ENCODE peak calls at places on chromosome 7, in seven cellular contexts. O is AG08396; K is HT1080; N is pulmonary artery endothelial cell; I is NCI-H2081; Y is mucosa of gallbladder; G is activated CD4-positive, alpha-beta T cell treated with anti-CD3 and anti-CD28 coated beads for 1 hour. P is an unnamed sample.

GRCh38 chr7:149635561-149636329 is 137.6 kb downstream of the ZNF467 start:
- DNase-seq in O (no peak), G (no peak), Y (no peak), K (peak; percentile 83), N (no peak), I (no peak), P (no peak)

GRCh38 chr7:33643497-33643896 is 261.8 kb upstream of the BMPER start:
- DNase-seq in N (no peak), G (no peak), Y (no peak), I (no peak), K (no peak), O (no peak), P (no peak)

GRCh38 chr7:134513169-134513752 is 14.1 kb upstream of the AKR1B10 start:
- DNase-seq in N (peak; percentile 5), I (peak; percentile 37), K (peak; percentile 46), O (peak; percentile 60), Y (no peak), G (no peak), P (peak; percentile 45)

GRCh38 chr7:74044366-74045350 is 16.7 kb downstream of the ELN start:
- DNase-seq in Y (no peak), O (no peak), N (no peak), I (no peak), K (no peak), G (no peak), P (no peak)

GRCh38 chr7:5422324-5423271 is 1.0 kb downstream of the TNRC18 start:
- DNase-seq in O (peak; percentile 45), I (no peak), G (no peak), N (no peak), K (peak; percentile 33), Y (no peak), P (peak; percentile 41)

GRCh38 chr7:17758008-17758407 is 182.3 kb downstream of the SNX13 start:
- DNase-seq in G (no peak), N (no peak), I (no peak), K (no peak), O (no peak), Y (no peak), P (no peak)

GRCh38 chr7:152761116-152761748 is 1.7 kb downstream of the ACTR3B start:
- DNase-seq in N (no peak), G (no peak), Y (no peak), I (no peak), K (peak; percentile 72), O (peak; percentile 40), P (no peak)

GRCh38 chr7:1973321-1974251 is 259.2 kb downstream of the MAD1L1 start:
- DNase-seq in N (no peak), K (no peak), O (no peak), G (no peak), Y (no peak), I (no peak), P (no peak)

GRCh38 chr7:126040114-126041045 is 1110.8 kb upstream of the POT1 start:
- DNase-seq in G (no peak), K (no peak), I (peak; percentile 15), N (no peak), Y (no peak), O (no peak), P (no peak)

GRCh38 chr7:36796850-36797618 is 72.7 kb upstream of the AOAH start:
- DNase-seq in Y (no peak), I (no peak), O (no peak), N (no peak), G (no peak), K (no peak), P (no peak)

GRCh38 chr7:21927693-21928092 is 18.0 kb downstream of the CDCA7L start:
- DNase-seq in I (no peak), K (no peak), N (no peak), G (no peak), O (no peak), Y (no peak), P (no peak)

GRCh38 chr7:32019008-32019578 is 51.1 kb downstream of the PDE1C start:
- DNase-seq in N (no peak), O (no peak), K (no peak), Y (no peak), I (no peak), G (no peak), P (no peak)

GRCh38 chr7:155371884-155372781 is 74.5 kb downstream of the INSIG1 start:
- DNase-seq in K (no peak), I (no peak), N (no peak), G (no peak), Y (no peak), O (no peak), P (no peak)

GRCh38 chr7:51240868-51241267 is 75.7 kb downstream of the COBL start:
- DNase-seq in N (no peak), Y (no peak), G (no peak), K (no peak), O (no peak), I (no peak), P (no peak)

GRCh38 chr7:32158751-32159360 is 88.6 kb upstream of the PDE1C start:
- DNase-seq in O (no peak), N (no peak), I (no peak), Y (no peak), K (peak; percentile 55), G (no peak), P (no peak)

GRCh38 chr7:151705744-151706567 is 171.0 kb downstream of the PRKAG2 start:
- DNase-seq in O (peak; percentile 73), I (peak; percentile 45), Y (peak; percentile 30), N (no peak), G (no peak), K (peak; percentile 32), P (peak; percentile 20)

GRCh38 chr7:104160375-104160774 is 47.4 kb downstream of the ORC5 start:
- DNase-seq in O (peak; percentile 7), I (peak; percentile 12), Y (no peak), G (no peak), K (peak; percentile 5), N (no peak), P (peak; percentile 13)

GRCh38 chr7:131897790-131898165 is 341.4 kb upstream of the PODXL start:
- DNase-seq in O (no peak), I (no peak), K (no peak), G (no peak), N (no peak), Y (no peak), P (no peak)

GRCh38 chr7:30511973-30512662 is 7.5 kb upstream of the GGCT start:
- DNase-seq in N (no peak), I (no peak), K (no peak), Y (no peak), G (no peak), O (no peak), P (peak; percentile 50)

GRCh38 chr7:135822396-135822795 is 73.8 kb upstream of the FAM180A start:
- DNase-seq in I (no peak), N (no peak), G (no peak), K (no peak), Y (no peak), O (no peak), P (no peak)

GRCh38 chr7:107746006-107746405 is 2.1 kb downstream of the CBLL1 start:
- DNase-seq in O (peak; percentile 16), G (no peak), N (peak; percentile 3), K (no peak), I (no peak), Y (no peak), P (no peak)

GRCh38 chr7:16838891-16839290 is 34.1 kb upstream of the AGR2 start:
- DNase-seq in G (no peak), N (no peak), O (no peak), K (no peak), Y (no peak), I (no peak), P (no peak)

GRCh38 chr7:70681111-70681846 is 450.7 kb upstream of the GALNT17 start:
- DNase-seq in K (no peak), Y (no peak), N (no peak), I (no peak), G (no peak), O (no peak), P (no peak)

GRCh38 chr7:151240942-151241754 is 7.3 kb downstream of the SMARCD3 start:
- DNase-seq in Y (no peak), N (no peak), I (no peak), K (no peak), G (no peak), O (no peak), P (no peak)

GRCh38 chr7:36723951-36724664 is at the start of gene AOAH:
- DNase-seq in Y (peak; percentile 68), K (no peak), O (no peak), G (peak; percentile 45), N (no peak), I (no peak), P (no peak)

GRCh38 chr7:117139691-117139984 is 183.2 kb downstream of the WNT2 start:
- DNase-seq in N (no peak), O (no peak), G (no peak), I (no peak), Y (no peak), K (no peak), P (no peak)

GRCh38 chr7:100029591-100029990 is 14.2 kb downstream of the ZKSCAN1 start:
- DNase-seq in N (no peak), I (no peak), Y (no peak), O (no peak), G (no peak), K (no peak), P (no peak)

GRCh38 chr7:5429857-5430611 is 6.4 kb upstream of the TNRC18 start:
- DNase-seq in K (no peak), I (peak; percentile 47), N (no peak), G (no peak), Y (peak; percentile 30), O (no peak), P (no peak)

GRCh38 chr7:140674899-140675701 is 2.4 kb downstream of the ADCK2 start:
- DNase-seq in O (peak; percentile 77), N (no peak), Y (no peak), G (no peak), I (peak; percentile 43), K (peak; percentile 47), P (peak; percentile 40)

P was measured in OCI-LY7.